ENCODE peak calls at places on chromosome 22, in six cellular contexts. C is HCT116, K is left ventricle myocardium inferior, J is HAP-1, E is H1, P is body of pancreas. X is an unnamed sample.

GRCh38 chr22:31185056-31185455 is 25.1 kb downstream of the RNF185 start:
- DNase-seq in K (no peak), J (no peak), C (no peak), P (no peak), E (no peak), X (no peak)

GRCh38 chr22:49788492-49788891 is 39.2 kb downstream of the BRD1 start:
- DNase-seq in J (no peak), K (peak; percentile 79), C (no peak), P (peak; percentile 35), E (no peak), X (peak; percentile 83)

GRCh38 chr22:31229402-31230140 is 17.5 kb downstream of the LIMK2 start:
- DNase-seq in J (no peak), E (no peak), K (peak; percentile 47), P (peak; percentile 80), C (no peak), X (peak; percentile 57)

GRCh38 chr22:49863936-49864335 is 10.3 kb downstream of the ZBED4 start:
- DNase-seq in C (no peak), J (no peak), E (no peak), P (no peak), K (no peak), X (peak; percentile 20)

GRCh38 chr22:49850021-49850911 is 3.4 kb upstream of the ZBED4 start:
- DNase-seq in J (no peak), C (no peak), P (no peak), E (no peak), K (no peak), X (no peak)

GRCh38 chr22:40450651-40451050 is 80.3 kb downstream of the SGSM3 start:
- DNase-seq in K (no peak), E (no peak), P (no peak), J (no peak), C (no peak), X (no peak)

GRCh38 chr22:19772673-19773469 is 12.3 kb downstream of the TBX1 start:
- DNase-seq in K (no peak), P (no peak), E (no peak), C (no peak), J (peak; percentile 74), X (no peak)

GRCh38 chr22:29625090-29625825 is 21.8 kb downstream of the NF2 start:
- DNase-seq in C (no peak), P (peak; percentile 77), E (no peak), K (no peak), J (peak; percentile 75), X (peak; percentile 46)

GRCh38 chr22:40818747-40819662 is at the start of gene SLC25A17:
- DNase-seq in E (peak; percentile 89), P (peak; percentile 91), C (peak; percentile 66), J (peak; percentile 82), K (peak; percentile 90), X (peak; percentile 93)

GRCh38 chr22:29311468-29312217 is 3.9 kb downstream of the RASL10A start:
- DNase-seq in E (peak; percentile 46), C (no peak), J (no peak), K (no peak), P (no peak), X (no peak)

GRCh38 chr22:50342651-50343540 is at the start of gene PPP6R2:
- DNase-seq in P (peak; percentile 87), C (no peak), K (peak; percentile 85), J (peak; percentile 52), E (peak; percentile 96), X (peak; percentile 71)

GRCh38 chr22:22591348-22592299 is 32.6 kb upstream of the PRAME start:
- DNase-seq in E (no peak), P (no peak), K (no peak), C (no peak), J (no peak), X (no peak)

GRCh38 chr22:29710922-29711593 is 8.7 kb upstream of the CABP7 start:
- DNase-seq in J (no peak), C (no peak), K (peak; percentile 67), P (peak; percentile 76), E (no peak), X (no peak)

GRCh38 chr22:39524089-39524752 is 3.9 kb downstream of the ATF4 start:
- DNase-seq in E (no peak), P (no peak), J (no peak), C (no peak), K (no peak), X (no peak)

GRCh38 chr22:32267011-32267410 is 11.9 kb upstream of the SLC5A4 start:
- DNase-seq in J (no peak), K (no peak), C (no peak), E (no peak), P (no peak), X (no peak)

GRCh38 chr22:38033522-38034277 is 23.5 kb upstream of the PICK1 start:
- DNase-seq in J (no peak), P (no peak), E (no peak), K (no peak), C (no peak), X (no peak)

GRCh38 chr22:37731804-37732471 is 35.1 kb downstream of the TRIOBP start:
- DNase-seq in J (no peak), K (no peak), C (no peak), P (no peak), E (no peak), X (no peak)

GRCh38 chr22:19793161-19793560 is 32.6 kb downstream of the TBX1 start:
- DNase-seq in K (no peak), E (no peak), C (no peak), P (no peak), J (no peak), X (no peak)

GRCh38 chr22:37896181-37896592 is 9.9 kb upstream of the MICALL1 start:
- DNase-seq in E (no peak), K (no peak), J (no peak), C (no peak), P (no peak), X (no peak)

GRCh38 chr22:23565288-23565941 is 14.7 kb downstream of the IGLL1 start:
- DNase-seq in E (peak; percentile 76), K (no peak), J (peak; percentile 6), C (peak; percentile 4), P (peak; percentile 17), X (no peak)

GRCh38 chr22:38469306-38469781 is 1.4 kb downstream of the KDELR3 start:
- DNase-seq in P (no peak), E (no peak), C (no peak), K (no peak), J (no peak), X (no peak)

GRCh38 chr22:49426618-49427266 is 400.9 kb downstream of the BRD1 start:
- DNase-seq in P (no peak), J (no peak), E (no peak), C (no peak), K (no peak), X (no peak)

GRCh38 chr22:44224166-44224565 is 43.4 kb downstream of the PARVG start:
- DNase-seq in J (no peak), C (no peak), K (no peak), E (peak; percentile 31), P (no peak), X (no peak)

GRCh38 chr22:48749555-48750227 is 1078.0 kb downstream of the BRD1 start:
- DNase-seq in K (no peak), J (no peak), C (no peak), P (no peak), E (no peak), X (peak; percentile 16)

GRCh38 chr22:26567610-26568009 is 22.3 kb downstream of the TPST2 start:
- DNase-seq in E (no peak), C (no peak), K (no peak), J (peak; percentile 73), P (no peak), X (no peak)
- H3K4me3 ChIP-seq in E (no peak overlapping the region), C (no peak overlapping the region), K (no peak overlapping the region), J (no peak overlapping the region), P (no peak overlapping the region), X (no peak overlapping the region)

GRCh38 chr22:21042978-21043855 is 2.5 kb upstream of the LRRC74B start:
- DNase-seq in C (no peak), J (no peak), P (no peak), E (no peak), K (no peak), X (no peak)

GRCh38 chr22:21044931-21045584 is 688 bp upstream of the LRRC74B start:
- DNase-seq in J (no peak), K (no peak), P (no peak), E (no peak), C (no peak), X (no peak)

GRCh38 chr22:21045585-21046294 is at the start of gene LRRC74B:
- DNase-seq in K (peak; percentile 89), E (peak; percentile 97), C (peak; percentile 63), P (peak; percentile 90), J (peak; percentile 88), X (peak; percentile 90)

GRCh38 chr22:21041937-21042336 is 3.8 kb upstream of the LRRC74B start:
- DNase-seq in P (no peak), K (no peak), J (no peak), C (no peak), E (no peak), X (no peak)

DNA sequence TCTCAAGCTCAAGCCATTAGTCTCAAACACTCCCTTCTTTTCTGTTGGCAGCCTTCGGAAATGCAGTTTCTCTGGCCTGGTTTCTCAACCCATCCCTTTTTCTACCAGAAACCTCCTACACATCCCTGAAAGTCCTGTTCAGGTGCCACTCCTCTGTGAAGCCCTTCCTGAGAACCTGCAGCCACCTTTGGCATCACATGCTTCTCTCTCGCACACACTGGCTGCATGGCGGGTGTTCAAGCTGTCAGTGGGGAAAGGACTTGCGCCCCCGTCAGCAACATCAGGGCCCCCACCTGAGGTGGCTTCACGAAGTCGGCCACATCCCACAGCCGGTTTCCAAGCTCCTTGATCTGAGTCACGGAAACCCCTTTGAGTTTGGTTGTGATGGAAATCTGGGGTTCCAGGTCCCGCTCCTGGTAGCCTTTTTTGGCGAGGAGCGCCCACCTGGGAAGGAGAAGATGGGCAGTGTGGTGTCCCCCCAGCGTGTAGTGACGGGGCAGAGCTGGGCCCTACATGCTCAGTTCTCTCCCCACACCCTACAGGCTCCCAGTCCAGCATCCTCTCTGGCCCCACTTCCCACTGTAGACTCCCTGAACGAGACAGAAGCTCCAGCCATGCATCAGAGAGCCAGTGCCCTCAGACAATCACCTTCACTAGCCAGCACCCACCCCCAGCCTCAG is 1.8 kb upstream of the LRRC74B start:
- DNase-seq in C (no peak), E (no peak), J (no peak), P (no peak), K (no peak), X (no peak)
- H3K4me3 ChIP-seq in C (no peak overlapping the region), E (no peak overlapping the region), J (no peak overlapping the region), P (no peak overlapping the region), K (peak overlapping the region; percentile 68), X (no peak overlapping the region)

GRCh38 chr22:35664955-35665577 is 16.8 kb downstream of the APOL6 start:
- DNase-seq in P (no peak), K (no peak), E (no peak), J (no peak), C (no peak), X (no peak)
- H3K4me3 ChIP-seq in P (no peak overlapping the region), K (no peak overlapping the region), E (no peak overlapping the region), J (no peak overlapping the region), C (no peak overlapping the region), X (no peak overlapping the region)

GRCh38 chr22:36238348-36239149 is 778 bp downstream of the APOL2 start:
- DNase-seq in J (no peak), P (peak; percentile 57), C (no peak), K (no peak), E (no peak), X (no peak)
- H3K4me3 ChIP-seq in J (peak overlapping the region; percentile 35), P (peak overlapping the region; percentile 64), C (peak overlapping the region; percentile 84), K (peak overlapping the region; percentile 74), E (peak overlapping the region; percentile 40), X (peak overlapping the region; percentile 60)

GRCh38 chr22:45645150-45645525 is 26.5 kb upstream of the ATXN10 start:
- DNase-seq in E (peak; percentile 54), J (no peak), C (no peak), K (no peak), P (no peak), X (no peak)
- H3K4me3 ChIP-seq in E (peak overlapping the region; percentile 27), J (peak overlapping the region; percentile 5), C (no peak overlapping the region), K (no peak overlapping the region), P (no peak overlapping the region), X (no peak overlapping the region)

X was measured in tibial artery.